ENCODE peak calls at places on chromosomes 12 and 14, in eight cellular contexts. One of them, this sample, is unnamed. For H3K4me1, the result is how much of the 10 kb centered on the place peaks cover.

GRCh38 chr14:103427485-103428443 is 42.5 kb downstream of the MARK3 start:
- DNase-seq in upper lobe of right lung: no peak
- DNase-seq in A549: no peak
- DNase-seq in heart right ventricle: no peak
- DNase-seq in mammary epithelial cell: peak
- DNase-seq in cardiac muscle cell: peak
- DNase-seq in mesenchymal stem cell: peak
- DNase-seq in IMR-90: peak
- DNase-seq in this sample: peak

GRCh38 chr14:91250912-91251311 is 6.4 kb upstream of the GPR68 start:
- DNase-seq in mammary epithelial cell: no peak
- DNase-seq in cardiac muscle cell: no peak
- DNase-seq in IMR-90: no peak
- DNase-seq in mesenchymal stem cell: no peak
- DNase-seq in upper lobe of right lung: no peak
- DNase-seq in heart right ventricle: no peak
- DNase-seq in A549: no peak
- DNase-seq in this sample: no peak

GRCh38 chr12:68985174-68985573 is 52.2 kb upstream of the CPM start:
- DNase-seq in mammary epithelial cell: no peak
- DNase-seq in A549: no peak
- DNase-seq in IMR-90: no peak
- DNase-seq in upper lobe of right lung: no peak
- DNase-seq in mesenchymal stem cell: no peak
- DNase-seq in heart right ventricle: no peak
- DNase-seq in cardiac muscle cell: no peak
- DNase-seq in this sample: no peak

GRCh38 chr14:59438148-59438766 is 26.9 kb downstream of the GPR135 start:
- DNase-seq in cardiac muscle cell: peak
- DNase-seq in IMR-90: peak
- DNase-seq in mesenchymal stem cell: peak
- DNase-seq in heart right ventricle: no peak
- DNase-seq in mammary epithelial cell: peak
- DNase-seq in A549: no peak
- DNase-seq in upper lobe of right lung: no peak
- DNase-seq in this sample: no peak

GRCh38 chr12:72982351-72982750 is 710.2 kb downstream of the TRHDE start:
- DNase-seq in A549: no peak
- DNase-seq in IMR-90: no peak
- DNase-seq in mesenchymal stem cell: no peak
- DNase-seq in upper lobe of right lung: no peak
- DNase-seq in cardiac muscle cell: no peak
- DNase-seq in mammary epithelial cell: peak
- DNase-seq in heart right ventricle: no peak
- DNase-seq in this sample: no peak

GRCh38 chr12:86241600-86241999 is 14.6 kb downstream of the MGAT4C start:
- DNase-seq in upper lobe of right lung: no peak
- DNase-seq in mammary epithelial cell: no peak
- DNase-seq in cardiac muscle cell: no peak
- DNase-seq in A549: no peak
- DNase-seq in mesenchymal stem cell: no peak
- DNase-seq in IMR-90: no peak
- DNase-seq in heart right ventricle: no peak
- DNase-seq in this sample: no peak

GRCh38 chr12:118841588-118841987 is 139.8 kb upstream of the SRRM4 start:
- DNase-seq in heart right ventricle: no peak
- DNase-seq in A549: no peak
- DNase-seq in IMR-90: no peak
- DNase-seq in mesenchymal stem cell: no peak
- DNase-seq in upper lobe of right lung: no peak
- DNase-seq in mammary epithelial cell: no peak
- DNase-seq in cardiac muscle cell: no peak
- DNase-seq in this sample: no peak

GRCh38 chr14:90495357-90496276 is 98.8 kb downstream of the CALM1 start:
- DNase-seq in mammary epithelial cell: peak
- DNase-seq in IMR-90: peak
- DNase-seq in upper lobe of right lung: no peak
- DNase-seq in heart right ventricle: no peak
- DNase-seq in cardiac muscle cell: peak
- DNase-seq in mesenchymal stem cell: peak
- DNase-seq in A549: peak
- DNase-seq in this sample: peak

GRCh38 chr14:31461545-31461944 is 4.2 kb upstream of the DTD2 start:
- DNase-seq in mammary epithelial cell: no peak
- DNase-seq in A549: no peak
- DNase-seq in mesenchymal stem cell: no peak
- DNase-seq in IMR-90: no peak
- DNase-seq in upper lobe of right lung: no peak
- DNase-seq in cardiac muscle cell: no peak
- DNase-seq in heart right ventricle: no peak
- DNase-seq in this sample: no peak

GRCh38 chr14:62592877-62593276 is 452.4 kb downstream of the KCNH5 start:
- DNase-seq in mesenchymal stem cell: peak
- DNase-seq in cardiac muscle cell: no peak
- DNase-seq in mammary epithelial cell: peak
- DNase-seq in A549: no peak
- DNase-seq in heart right ventricle: no peak
- DNase-seq in IMR-90: peak
- DNase-seq in upper lobe of right lung: no peak
- DNase-seq in this sample: no peak

GRCh38 chr14:87175175-87175574 is 817.8 kb downstream of the GALC start:
- DNase-seq in heart right ventricle: no peak
- DNase-seq in cardiac muscle cell: no peak
- DNase-seq in upper lobe of right lung: no peak
- DNase-seq in mammary epithelial cell: no peak
- DNase-seq in IMR-90: no peak
- DNase-seq in mesenchymal stem cell: no peak
- DNase-seq in A549: no peak
- DNase-seq in this sample: no peak

GRCh38 chr14:38548091-38548490 is 292.2 kb upstream of the CLEC14A start:
- DNase-seq in IMR-90: no peak
- DNase-seq in heart right ventricle: no peak
- DNase-seq in upper lobe of right lung: no peak
- DNase-seq in A549: no peak
- DNase-seq in mammary epithelial cell: no peak
- DNase-seq in mesenchymal stem cell: no peak
- DNase-seq in cardiac muscle cell: no peak
- DNase-seq in this sample: no peak

GRCh38 chr12:105672576-105672975 is 342.1 kb downstream of the C12orf75 start:
- DNase-seq in mammary epithelial cell: no peak
- DNase-seq in upper lobe of right lung: peak
- DNase-seq in cardiac muscle cell: peak
- DNase-seq in A549: no peak
- DNase-seq in IMR-90: no peak
- DNase-seq in mesenchymal stem cell: peak
- DNase-seq in heart right ventricle: peak
- DNase-seq in this sample: peak

GRCh38 chr12:132719141-132719953 is 8.7 kb downstream of the PGAM5 start:
- DNase-seq in mammary epithelial cell: peak
- DNase-seq in heart right ventricle: no peak
- DNase-seq in cardiac muscle cell: no peak
- DNase-seq in A549: no peak
- DNase-seq in upper lobe of right lung: no peak
- DNase-seq in mesenchymal stem cell: no peak
- DNase-seq in IMR-90: no peak
- DNase-seq in this sample: no peak

GRCh38 chr12:52768479-52769200 is 8.5 kb downstream of the KRT76 start:
- DNase-seq in cardiac muscle cell: no peak
- DNase-seq in upper lobe of right lung: no peak
- DNase-seq in A549: no peak
- DNase-seq in mesenchymal stem cell: no peak
- DNase-seq in mammary epithelial cell: no peak
- DNase-seq in IMR-90: no peak
- DNase-seq in heart right ventricle: no peak
- DNase-seq in this sample: no peak

DNA sequence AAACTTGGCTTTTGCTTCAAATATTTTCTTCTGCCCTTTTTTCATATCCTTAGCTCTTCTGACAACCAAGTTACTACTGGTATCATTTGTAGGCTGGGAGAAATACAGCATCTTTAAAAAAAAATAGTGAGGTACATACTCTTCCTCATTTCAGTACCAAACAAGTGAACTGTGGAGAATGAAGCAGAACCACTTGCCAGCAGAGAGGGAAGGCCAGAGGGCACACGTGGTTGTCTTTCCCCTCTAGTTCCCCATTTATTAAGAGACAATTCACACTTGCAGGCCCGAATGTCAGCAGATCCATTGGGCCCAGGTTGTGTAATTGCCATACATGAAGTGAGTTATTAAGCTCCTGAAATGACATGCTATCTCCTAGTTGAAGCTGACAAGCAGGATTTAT is 3.2 kb downstream of the SUSD6 start:
- DNase-seq in mammary epithelial cell: no peak
- DNase-seq in cardiac muscle cell: no peak
- DNase-seq in A549: no peak
- DNase-seq in upper lobe of right lung: no peak
- DNase-seq in IMR-90: no peak
- DNase-seq in heart right ventricle: no peak
- DNase-seq in mesenchymal stem cell: no peak
- DNase-seq in this sample: no peak
- H3K4me1 ChIP-seq in mammary epithelial cell: half or more
- H3K4me1 ChIP-seq in cardiac muscle cell: under half
- H3K4me1 ChIP-seq in A549: under half
- H3K4me1 ChIP-seq in upper lobe of right lung: half or more
- H3K4me1 ChIP-seq in IMR-90: under half
- H3K4me1 ChIP-seq in heart right ventricle: half or more
- H3K4me1 ChIP-seq in mesenchymal stem cell: under half
- H3K4me1 ChIP-seq in this sample: under half

DNA sequence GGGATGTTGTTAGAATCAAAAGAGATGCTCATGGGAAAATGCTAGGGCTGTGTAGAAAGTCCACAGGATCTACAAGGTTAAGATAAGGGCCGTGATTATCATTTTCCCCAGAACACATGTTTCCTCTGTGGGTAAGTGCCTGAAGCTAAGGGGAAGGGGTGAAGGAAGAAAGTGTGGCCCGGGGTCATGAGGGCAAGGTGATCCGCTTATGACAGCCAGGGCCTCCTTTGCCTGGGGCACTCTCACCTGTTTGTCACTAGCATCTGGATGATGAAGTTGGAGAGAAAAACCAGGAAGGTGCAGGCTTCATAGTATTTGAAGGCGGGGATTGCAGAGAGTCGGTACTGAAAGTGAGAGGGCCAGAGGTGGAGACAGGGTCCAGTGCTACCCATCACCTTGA is 9.7 kb downstream of the ADCY4 start:
- DNase-seq in IMR-90: no peak
- DNase-seq in upper lobe of right lung: peak
- DNase-seq in mammary epithelial cell: no peak
- DNase-seq in cardiac muscle cell: no peak
- DNase-seq in A549: no peak
- DNase-seq in mesenchymal stem cell: no peak
- DNase-seq in heart right ventricle: no peak
- DNase-seq in this sample: no peak
- H3K4me1 ChIP-seq in IMR-90: under half
- H3K4me1 ChIP-seq in upper lobe of right lung: under half
- H3K4me1 ChIP-seq in mammary epithelial cell: under half
- H3K4me1 ChIP-seq in cardiac muscle cell: under half
- H3K4me1 ChIP-seq in A549: under half
- H3K4me1 ChIP-seq in mesenchymal stem cell: under half
- H3K4me1 ChIP-seq in heart right ventricle: under half
- H3K4me1 ChIP-seq in this sample: under half

DNA sequence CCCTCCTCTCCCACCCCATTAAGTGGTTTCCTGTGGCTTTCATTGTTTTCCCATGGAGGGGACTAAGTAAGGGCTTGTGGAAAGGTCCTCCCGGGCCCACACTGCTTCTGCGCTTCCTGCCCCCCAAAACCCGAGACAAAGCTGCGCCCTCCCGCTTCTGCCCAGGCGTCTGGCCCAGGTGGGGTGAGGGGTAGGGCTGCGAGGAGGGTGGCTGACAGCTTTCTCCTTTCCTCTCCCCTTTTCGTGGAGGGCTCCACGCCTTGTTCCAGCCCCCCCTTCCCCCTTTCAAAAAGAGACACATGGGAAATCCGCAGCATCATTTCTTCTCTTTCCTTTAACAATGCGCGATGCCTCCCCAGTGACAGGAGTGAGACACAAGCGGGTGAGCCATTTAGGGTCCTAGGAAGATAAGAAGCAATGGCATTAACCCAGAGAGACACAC is 622 bp downstream of the DIP2B start:
- DNase-seq in A549: no peak
- DNase-seq in upper lobe of right lung: peak
- DNase-seq in cardiac muscle cell: peak
- DNase-seq in IMR-90: no peak
- DNase-seq in mesenchymal stem cell: no peak
- DNase-seq in mammary epithelial cell: peak
- DNase-seq in heart right ventricle: peak
- DNase-seq in this sample: peak
- H3K4me1 ChIP-seq in A549: under half
- H3K4me1 ChIP-seq in upper lobe of right lung: under half
- H3K4me1 ChIP-seq in cardiac muscle cell: under half
- H3K4me1 ChIP-seq in IMR-90: under half
- H3K4me1 ChIP-seq in mesenchymal stem cell: under half
- H3K4me1 ChIP-seq in mammary epithelial cell: under half
- H3K4me1 ChIP-seq in heart right ventricle: half or more
- H3K4me1 ChIP-seq in this sample: under half

DNA sequence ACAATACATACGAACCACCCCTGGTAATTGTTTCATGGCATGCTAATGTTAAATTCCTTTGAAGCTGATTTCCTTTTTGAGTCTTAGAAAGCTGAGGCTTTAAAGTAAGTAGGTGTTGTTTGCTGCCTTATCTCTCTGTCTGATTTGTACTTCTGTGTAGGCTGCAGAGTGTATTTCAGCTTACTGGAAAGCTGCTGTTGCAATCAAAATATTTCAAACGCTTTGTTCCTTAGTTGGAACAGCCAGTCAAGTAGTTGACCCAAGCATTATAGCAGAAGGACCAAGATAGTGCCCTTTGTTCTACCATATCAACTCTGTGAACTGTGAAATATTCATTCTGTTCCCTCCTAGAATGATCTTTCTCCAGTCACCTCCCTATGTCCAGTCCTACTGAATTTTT is 3.1 kb downstream of the PKP2 start:
- DNase-seq in heart right ventricle: no peak
- DNase-seq in mammary epithelial cell: no peak
- DNase-seq in IMR-90: no peak
- DNase-seq in mesenchymal stem cell: peak
- DNase-seq in cardiac muscle cell: peak
- DNase-seq in upper lobe of right lung: no peak
- DNase-seq in A549: no peak
- DNase-seq in this sample: no peak
- H3K4me1 ChIP-seq in heart right ventricle: under half
- H3K4me1 ChIP-seq in mammary epithelial cell: half or more
- H3K4me1 ChIP-seq in IMR-90: under half
- H3K4me1 ChIP-seq in mesenchymal stem cell: under half
- H3K4me1 ChIP-seq in cardiac muscle cell: under half
- H3K4me1 ChIP-seq in upper lobe of right lung: under half
- H3K4me1 ChIP-seq in A549: under half
- H3K4me1 ChIP-seq in this sample: under half

GRCh38 chr12:131220007-131220685 is 266.4 kb downstream of the ADGRD1 start:
- DNase-seq in mesenchymal stem cell: no peak
- DNase-seq in mammary epithelial cell: no peak
- DNase-seq in heart right ventricle: no peak
- DNase-seq in IMR-90: no peak
- DNase-seq in A549: no peak
- DNase-seq in cardiac muscle cell: no peak
- DNase-seq in upper lobe of right lung: no peak
- DNase-seq in this sample: no peak
- H3K4me1 ChIP-seq in mesenchymal stem cell: under half
- H3K4me1 ChIP-seq in mammary epithelial cell: under half
- H3K4me1 ChIP-seq in heart right ventricle: under half
- H3K4me1 ChIP-seq in IMR-90: under half
- H3K4me1 ChIP-seq in A549: under half
- H3K4me1 ChIP-seq in cardiac muscle cell: under half
- H3K4me1 ChIP-seq in upper lobe of right lung: under half
- H3K4me1 ChIP-seq in this sample: under half

This sample was measured in uterus.